ENCODE peak calls at places on chromosomes 12 and 14, in five cellular contexts. M, H, U, A and W are unnamed samples.
A peak's percentile ranks its signal among the peaks of the same experiment; 100 is the strongest.

GRCh38 chr12:66603981-66604380 is 74.9 kb downstream of the GRIP1 start:
- DNase-seq in U (no peak), A (no peak), M (no peak), H (no peak), W (no peak)

GRCh38 chr14:54366726-54367707 is 29.8 kb upstream of the CDKN3 start:
- DNase-seq in H (peak; percentile 22), M (peak; percentile 75), U (no peak), A (no peak), W (peak; percentile 54)

GRCh38 chr14:74630881-74631690 is 19.0 kb upstream of the LTBP2 start:
- DNase-seq in H (no peak), M (no peak), A (no peak), U (no peak), W (no peak)

GRCh38 chr12:51027342-51027835 is 1.2 kb upstream of the SLC11A2 start:
- DNase-seq in A (no peak), M (no peak), U (no peak), H (no peak), W (no peak)

GRCh38 chr14:26597136-26598080 is at the start of gene NOVA1:
- DNase-seq in A (peak; percentile 24), H (no peak), U (no peak), M (peak; percentile 46), W (peak; percentile 26)

GRCh38 chr12:96401061-96401871 is 1.0 kb upstream of the CDK17 start:
- DNase-seq in U (no peak), H (peak; percentile 80), M (peak; percentile 4), A (peak; percentile 19), W (peak; percentile 43)

GRCh38 chr12:94326727-94327126 is 132.9 kb downstream of the CEP83 start:
- DNase-seq in H (no peak), M (no peak), A (no peak), U (no peak), W (no peak)

GRCh38 chr14:31788340-31788739 is 227.1 kb downstream of the NUBPL start:
- DNase-seq in M (no peak), H (no peak), A (no peak), U (no peak), W (no peak)

GRCh38 chr12:39905152-39905551 is 200.7 kb downstream of the SLC2A13 start:
- DNase-seq in H (no peak), M (no peak), U (no peak), A (peak; percentile 30), W (peak; percentile 4)

GRCh38 chr12:59087077-59087673 is 166.9 kb upstream of the LRIG3 start:
- DNase-seq in M (no peak), H (no peak), U (no peak), A (no peak), W (peak; percentile 21)

DNA sequence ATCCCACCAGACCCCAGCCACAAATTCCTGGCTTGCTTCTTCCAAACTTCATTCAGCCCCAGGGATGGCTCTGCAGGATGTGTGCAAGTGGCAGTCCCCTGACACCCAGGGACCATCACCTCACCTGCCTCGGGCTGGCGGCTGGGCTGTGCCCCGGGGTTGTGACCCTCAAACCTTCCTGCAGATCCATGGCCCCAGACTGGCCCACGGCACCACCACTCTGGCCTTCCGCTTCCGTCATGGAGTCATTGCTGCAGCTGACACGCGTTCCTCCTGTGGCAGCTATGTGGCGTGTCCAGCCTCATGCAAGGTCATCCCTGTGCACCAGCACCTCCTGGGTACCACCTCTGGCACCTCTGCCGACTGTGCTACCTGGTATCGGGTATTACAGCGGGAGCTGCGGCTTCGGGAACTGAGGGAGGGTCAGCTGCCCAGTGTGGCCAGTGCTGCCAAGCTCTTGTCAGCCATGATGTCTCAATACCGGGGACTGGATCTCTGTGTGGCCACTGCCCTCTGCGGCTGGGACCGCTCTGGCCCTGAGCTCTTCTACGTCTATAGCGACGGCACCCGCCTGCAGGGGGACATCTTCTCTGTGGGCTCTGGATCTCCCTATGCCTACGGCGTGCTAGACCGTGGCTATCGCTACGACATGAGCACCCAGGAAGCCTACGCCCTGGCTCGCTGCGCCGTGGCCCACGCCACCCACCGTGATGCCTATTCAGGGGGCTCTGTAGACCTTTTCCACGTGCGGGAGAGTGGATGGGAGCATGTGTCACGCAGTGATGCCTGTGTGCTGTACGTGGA is at the start of gene PSMB11:
- DNase-seq in H (no peak), U (no peak), A (no peak), M (no peak), W (no peak)
- TF ChIP-seq CTCF in H (no peak), U (no peak), A (no peak), M (no peak), W (no peak)

GRCh38 chr14:56814468-56815074 is 4.3 kb upstream of the OTX2 start:
- DNase-seq in A (no peak), M (no peak), U (no peak), H (no peak), W (no peak)

GRCh38 chr14:56813143-56813551 is 2.9 kb upstream of the OTX2 start:
- DNase-seq in A (no peak), U (no peak), H (no peak), M (no peak), W (no peak)

GRCh38 chr14:56817396-56817921 is 7.2 kb upstream of the OTX2 start:
- DNase-seq in M (no peak), A (no peak), H (no peak), U (no peak), W (no peak)

GRCh38 chr14:56816575-56817391 is 6.5 kb upstream of the OTX2 start:
- DNase-seq in A (no peak), U (no peak), H (no peak), M (peak; percentile 59), W (no peak)

DNA sequence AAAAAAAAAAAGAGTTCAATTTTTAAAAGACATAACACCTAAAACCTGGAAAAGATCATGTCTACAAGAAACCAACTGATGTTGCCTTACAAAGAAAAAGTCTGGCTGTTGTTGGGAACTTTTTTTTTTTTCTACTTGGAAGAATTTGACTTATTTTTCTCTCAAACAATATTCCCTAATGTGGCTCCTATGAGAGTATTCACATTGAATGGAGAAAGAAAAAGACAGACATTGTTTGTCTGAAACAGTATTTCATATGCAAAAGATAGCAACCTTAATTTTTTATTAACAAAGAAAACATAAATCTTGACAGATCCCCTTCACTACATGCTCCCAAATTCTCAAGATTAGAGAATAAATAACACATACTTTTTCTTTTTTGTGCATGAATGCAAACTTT is 5.0 kb upstream of the OTX2 start:
- DNase-seq in U (no peak), H (no peak), A (no peak), M (no peak), W (no peak)
- H3K27me3 ChIP-seq in U (peaks cover 5% of the 10 kb centered on the region), H (no peaks in the 10 kb centered on the region), A (peaks cover 100% of the 10 kb centered on the region), M (peaks cover 100% of the 10 kb centered on the region), W (peaks cover 35% of the 10 kb centered on the region)

DNA sequence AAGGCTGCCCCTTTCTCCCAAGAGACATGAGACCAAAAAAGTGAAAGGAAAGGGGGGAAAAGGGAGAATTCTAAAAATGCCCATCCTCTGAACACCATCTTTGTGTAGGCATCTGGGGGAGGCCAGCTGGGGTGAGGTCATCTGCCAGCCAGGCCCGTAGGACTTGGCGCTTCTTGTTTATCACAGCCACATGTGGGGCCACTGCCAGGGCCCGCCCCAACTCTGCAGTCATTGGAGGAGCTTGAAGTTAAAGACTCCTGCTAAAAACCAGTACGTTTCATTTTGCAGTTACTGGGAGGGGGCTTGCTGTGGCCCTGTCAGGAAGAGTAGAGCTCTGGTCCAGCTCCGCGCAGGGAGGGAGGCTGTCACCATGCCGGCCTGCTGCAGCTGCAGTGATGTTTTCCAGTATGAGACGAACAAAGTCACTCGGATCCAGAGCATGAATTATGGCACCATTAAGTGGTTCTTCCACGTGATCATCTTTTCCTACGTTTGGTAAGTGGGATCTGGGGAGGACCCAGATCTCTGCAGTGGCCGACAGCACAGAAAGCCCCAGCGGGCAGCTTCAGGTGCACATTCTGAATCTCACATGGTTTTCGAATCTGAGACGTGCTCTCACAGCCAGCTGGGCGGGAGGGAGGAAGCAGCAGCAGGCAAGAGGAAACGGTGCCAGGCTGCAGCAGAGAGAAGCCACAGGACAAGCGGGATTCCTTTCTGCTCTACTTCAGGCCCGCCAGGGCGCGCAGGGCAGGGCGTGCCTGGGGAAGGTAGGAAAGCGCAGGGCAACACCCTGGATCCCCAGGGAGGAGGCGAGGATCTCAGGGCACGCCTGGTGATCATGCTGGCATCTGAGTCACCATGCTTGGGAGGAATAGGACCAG is at the start of gene P2RX7:
- DNase-seq in H (peak; percentile 74), M (peak; percentile 39), A (peak; percentile 76), U (peak; percentile 20), W (peak; percentile 57)
- TF ChIP-seq CTCF in H (no peak), M (no peak), A (no peak), U (no peak), W (no peak)

DNA sequence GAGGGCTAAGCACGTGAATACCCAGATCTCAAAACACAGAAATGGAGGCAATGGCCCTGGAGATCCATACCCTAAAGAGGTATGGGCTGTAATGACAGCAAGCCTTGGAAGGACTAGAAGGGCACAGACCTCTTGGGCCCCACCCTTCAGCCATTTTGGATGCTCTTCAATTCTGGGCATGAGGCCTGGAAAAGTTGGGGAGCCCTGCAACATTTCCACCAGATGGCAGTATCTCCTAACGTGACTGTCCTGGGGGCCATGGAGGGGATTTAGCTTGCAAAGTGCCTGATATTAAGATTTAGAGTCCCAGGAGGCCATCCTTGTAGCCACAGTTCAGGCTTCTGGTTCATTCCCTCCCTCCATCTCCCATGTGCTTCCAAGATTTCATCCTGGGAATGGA is 30.2 kb downstream of the KCNA5 start:
- DNase-seq in A (no peak), U (no peak), M (no peak), H (no peak), W (no peak)
- H3K27me3 ChIP-seq in A (no peaks in the 10 kb centered on the region), U (no peaks in the 10 kb centered on the region), M (no peaks in the 10 kb centered on the region), H (no peaks in the 10 kb centered on the region), W (no peaks in the 10 kb centered on the region)

DNA sequence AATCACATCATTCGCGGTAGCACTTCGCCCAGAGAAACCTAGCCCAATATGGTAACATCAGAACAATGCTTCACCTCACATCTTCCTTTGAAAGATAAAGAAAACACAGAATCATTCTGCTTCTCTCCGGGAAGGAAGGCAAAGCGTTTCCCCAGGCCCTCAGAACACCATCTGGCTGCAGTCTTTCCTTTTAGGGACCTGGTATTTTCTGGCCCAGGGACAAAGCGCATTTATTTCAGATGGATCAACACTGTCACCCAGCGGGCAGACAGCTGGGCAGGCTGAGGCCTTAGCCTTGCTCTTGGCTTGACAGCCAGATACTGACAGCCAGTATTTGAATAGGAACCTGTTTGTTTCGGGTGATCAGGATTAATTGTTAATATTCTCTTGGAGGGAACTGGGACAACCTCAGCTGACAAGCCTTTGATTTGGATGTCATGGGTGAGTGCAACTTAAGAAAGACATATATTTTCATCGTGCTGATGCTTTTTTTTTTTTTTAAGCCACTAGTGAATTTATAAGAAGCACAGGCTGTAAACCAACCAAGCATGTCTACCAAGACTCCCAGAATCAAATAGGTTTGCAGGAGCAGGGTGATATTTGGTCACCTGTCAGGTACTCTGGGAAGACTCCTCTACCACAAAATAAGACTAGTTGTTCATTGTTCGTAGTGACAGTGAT is 118.9 kb downstream of the VEZT start:
- DNase-seq in H (no peak), M (peak; percentile 88), U (peak; percentile 12), A (peak; percentile 33), W (peak; percentile 80)
- TF ChIP-seq CTCF in H (no peak), M (peak; percentile 97), U (peak; percentile 79), A (peak; percentile 84), W (peak; percentile 52)